ENCODE peak calls at places on chromosomes 3 and 15, in six cellular contexts. O is sigmoid colon, F is IMR-90, N is mammary epithelial cell, C is HL-60, W is cardiac muscle cell. Q is an unnamed sample. For H3K27me3, the result is how much of the 10 kb centered on the place peaks cover.

GRCh38 chr3:112503304-112503972 is 4.2 kb upstream of the BTLA start:
- DNase-seq in O (no peak), F (no peak), N (no peak), C (no peak), W (no peak), Q (no peak)

GRCh38 chr3:192122832-192123594 is 604.3 kb downstream of the FGF12 start:
- DNase-seq in O (no peak), F (no peak), N (no peak), C (no peak), W (no peak), Q (no peak)

GRCh38 chr3:148211725-148212124 is 486.0 kb upstream of the AGTR1 start:
- DNase-seq in O (no peak), F (peak), N (peak), C (no peak), W (peak), Q (peak)

GRCh38 chr15:75801859-75802593 is 41.2 kb upstream of the UBE2Q2 start:
- DNase-seq in O (peak), F (peak), N (peak), C (peak), W (peak), Q (no peak)

GRCh38 chr3:33144433-33144832 is 30.6 kb downstream of the CRTAP start:
- DNase-seq in O (no peak), F (no peak), N (no peak), C (no peak), W (no peak), Q (no peak)

GRCh38 chr15:91706366-91707032 is 147.0 kb upstream of the SLCO3A1 start:
- DNase-seq in O (peak), F (peak), N (peak), C (peak), W (peak), Q (peak)

GRCh38 chr3:190012314-190012782 is 108.3 kb downstream of the P3H2 start:
- DNase-seq in O (no peak), F (peak), N (peak), C (no peak), W (peak), Q (peak)

GRCh38 chr15:62711691-62712454 is 330.7 kb upstream of the TPM1 start:
- DNase-seq in O (no peak), F (peak), N (peak), C (no peak), W (no peak), Q (no peak)

GRCh38 chr15:39589193-39589814 is 8.4 kb downstream of the THBS1 start:
- DNase-seq in O (no peak), F (no peak), N (peak), C (no peak), W (peak), Q (no peak)

GRCh38 chr15:51270706-51271105 is 67.7 kb downstream of the CYP19A1 start:
- DNase-seq in O (no peak), F (no peak), N (no peak), C (no peak), W (no peak), Q (no peak)

DNA sequence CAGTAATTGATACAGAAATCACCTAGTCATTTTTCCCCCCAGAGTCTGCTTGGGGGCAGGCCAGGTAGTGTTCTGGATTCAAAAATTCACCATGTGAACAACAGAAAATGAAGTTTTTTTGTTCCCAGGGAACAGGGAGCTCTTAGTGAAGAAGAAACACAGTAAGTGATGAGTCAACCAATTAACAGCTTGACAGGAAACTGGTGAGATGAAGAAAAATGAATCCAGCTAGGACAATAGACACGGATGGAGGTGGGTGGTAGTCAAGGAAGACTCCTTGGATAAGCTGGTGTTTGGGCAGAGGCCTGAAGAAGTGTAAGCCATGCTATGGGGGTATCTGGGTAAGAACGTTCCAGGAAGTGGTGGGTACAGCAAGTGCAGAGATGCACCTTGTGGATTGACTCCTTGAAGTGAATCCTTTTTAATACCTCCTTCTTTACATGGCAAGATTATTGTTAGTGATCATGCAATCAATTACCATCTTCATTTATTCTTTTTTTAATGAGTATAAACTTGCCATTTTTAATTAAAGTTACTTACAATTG is 339.9 kb upstream of the RGMA start:
- DNase-seq in O (no peak), F (no peak), N (no peak), C (no peak), W (no peak), Q (no peak)
- H3K4me3 ChIP-seq in O (no peak), F (no peak), N (no peak), C (no peak), W (no peak), Q (no peak)

DNA sequence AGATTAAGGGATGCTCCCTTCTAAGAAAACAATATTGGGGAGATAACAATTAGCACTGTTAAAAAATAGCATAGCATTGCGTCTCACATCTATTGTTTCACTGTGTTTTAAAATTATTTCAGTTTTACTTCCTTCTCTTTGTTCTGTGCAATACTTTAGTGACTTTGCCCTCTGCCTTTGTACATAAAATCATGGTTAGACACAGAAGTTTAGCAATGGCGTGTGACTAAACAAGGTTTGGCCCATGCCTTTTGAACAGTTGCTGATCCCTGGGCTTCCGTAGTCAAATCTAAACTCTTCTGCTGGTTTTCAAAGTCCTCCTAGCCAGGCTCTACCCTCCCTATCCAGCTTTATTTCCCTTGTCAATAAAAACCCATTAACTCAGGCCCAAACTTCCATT is 123.6 kb upstream of the SLC24A5 start:
- DNase-seq in O (no peak), F (no peak), N (no peak), C (no peak), W (no peak), Q (no peak)
- TF ChIP-seq CTCF in O (no peak), F (no peak), N (no peak), C (no peak), W (no peak), Q (no peak)

GRCh38 chr15:28103831-28104230 is 4.7 kb upstream of the OCA2 start:
- DNase-seq in O (peak), F (no peak), N (no peak), C (no peak), W (no peak), Q (no peak)

GRCh38 chr15:28101201-28101600 is 2.1 kb upstream of the OCA2 start:
- DNase-seq in O (peak), F (no peak), N (no peak), C (no peak), W (no peak), Q (no peak)

GRCh38 chr15:28103402-28103801 is 4.3 kb upstream of the OCA2 start:
- DNase-seq in O (peak), F (no peak), N (no peak), C (no peak), W (no peak), Q (no peak)

GRCh38 chr15:28100516-28101195 is 1.5 kb upstream of the OCA2 start:
- DNase-seq in O (peak), F (no peak), N (no peak), C (no peak), W (no peak), Q (no peak)

GRCh38 chr15:28101983-28102441 is 2.9 kb upstream of the OCA2 start:
- DNase-seq in O (peak), F (no peak), N (no peak), C (no peak), W (no peak), Q (no peak)
- H3K27me3 ChIP-seq in O (half or more), F (under half), N (under half), C (under half), W (half or more), Q (half or more)

GRCh38 chr3:187069857-187070516 is 69.3 kb downstream of the RPL39L start:
- DNase-seq in O (no peak), F (peak), N (no peak), C (no peak), W (no peak), Q (no peak)

GRCh38 chr3:187076297-187076696 is 63.0 kb downstream of the RPL39L start:
- DNase-seq in O (no peak), F (no peak), N (no peak), C (no peak), W (no peak), Q (no peak)

GRCh38 chr3:187072102-187072501 is 67.2 kb downstream of the RPL39L start:
- DNase-seq in O (no peak), F (no peak), N (no peak), C (no peak), W (no peak), Q (no peak)

GRCh38 chr3:187077085-187077484 is 62.2 kb downstream of the RPL39L start:
- DNase-seq in O (no peak), F (no peak), N (no peak), C (no peak), W (no peak), Q (no peak)

GRCh38 chr3:187072582-187072981 is 66.7 kb downstream of the RPL39L start:
- DNase-seq in O (no peak), F (no peak), N (no peak), C (no peak), W (no peak), Q (no peak)
- H3K4me3 ChIP-seq in O (no peak), F (no peak), N (no peak), C (no peak), W (no peak), Q (no peak)

DNA sequence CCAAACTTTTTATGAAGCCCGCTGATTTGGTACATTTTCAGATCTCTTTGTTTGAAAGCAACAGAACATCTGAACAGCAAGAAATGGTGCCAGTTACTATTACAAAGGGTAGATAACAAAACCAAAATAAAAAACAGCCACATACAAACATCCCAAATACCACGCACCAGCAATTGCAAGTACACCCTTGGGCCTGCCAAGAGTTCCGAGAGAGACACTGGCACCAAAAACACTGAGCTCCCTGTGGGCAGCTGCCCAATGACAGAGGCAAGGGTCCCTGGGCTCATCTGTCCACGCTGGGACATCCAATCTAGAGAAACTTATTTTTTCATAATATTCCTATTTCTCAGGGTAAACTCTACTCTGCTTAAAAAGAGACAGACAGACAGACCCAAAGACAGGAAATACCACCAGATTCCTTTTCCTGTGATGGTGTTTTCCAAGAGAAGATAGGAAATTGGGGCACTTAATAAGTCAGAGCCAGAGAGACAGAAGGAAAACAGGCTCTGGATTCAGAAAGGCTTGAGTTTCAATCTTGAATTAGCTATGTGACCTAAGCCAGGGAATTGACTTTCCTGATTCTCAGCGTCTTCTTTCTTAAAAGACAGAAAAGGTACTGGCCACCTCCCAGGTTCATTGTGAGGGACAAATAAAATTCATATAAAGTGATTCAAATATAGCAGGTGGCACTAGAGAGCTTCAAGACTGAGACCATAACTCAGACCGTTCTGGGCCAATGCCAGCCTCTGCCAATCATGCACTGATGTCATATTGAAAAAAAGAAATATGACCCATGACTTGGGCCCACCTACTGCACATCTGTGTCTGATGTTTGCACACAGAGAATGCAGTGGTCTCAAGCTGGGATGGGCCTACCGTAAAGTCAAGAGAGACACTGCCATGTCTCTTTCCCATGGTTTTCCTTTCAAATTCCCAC is 61.3 kb downstream of the FOXP1 start:
- DNase-seq in O (no peak), F (no peak), N (no peak), C (no peak), W (peak), Q (no peak)
- TF ChIP-seq CTCF in O (no peak), F (no peak), N (no peak), C (no peak), W (no peak), Q (no peak)

GRCh38 chr15:79432345-79433311 is 492 bp downstream of the MINAR1 start:
- DNase-seq in O (no peak), F (no peak), N (peak), C (no peak), W (peak), Q (no peak)
- H3K27me3 ChIP-seq in O (half or more), F (under half), N (under half), C (under half), W (half or more), Q (under half)

DNA sequence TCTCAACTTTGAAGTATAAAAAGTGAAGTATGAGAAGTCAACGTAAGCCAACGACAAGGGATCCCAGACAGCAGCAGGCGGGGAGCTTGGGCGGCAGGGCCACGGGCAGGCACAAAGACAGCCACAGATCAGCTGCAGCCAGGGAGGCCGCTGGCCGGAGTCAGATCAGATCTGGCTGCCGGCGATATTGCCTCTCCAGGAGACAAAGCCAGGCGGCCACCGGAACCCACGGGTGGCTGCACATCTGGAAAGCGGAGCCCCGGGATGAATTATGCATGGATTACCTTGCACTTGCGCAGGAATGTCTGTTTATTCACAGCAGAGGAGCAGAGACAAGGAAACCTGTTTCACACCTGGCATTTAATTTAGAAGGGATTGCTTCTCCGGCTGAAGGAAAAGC is 428.0 kb upstream of the MCTP2 start:
- DNase-seq in O (no peak), F (no peak), N (no peak), C (no peak), W (no peak), Q (no peak)
- H3K4me3 ChIP-seq in O (no peak), F (no peak), N (no peak), C (no peak), W (no peak), Q (no peak)

DNA sequence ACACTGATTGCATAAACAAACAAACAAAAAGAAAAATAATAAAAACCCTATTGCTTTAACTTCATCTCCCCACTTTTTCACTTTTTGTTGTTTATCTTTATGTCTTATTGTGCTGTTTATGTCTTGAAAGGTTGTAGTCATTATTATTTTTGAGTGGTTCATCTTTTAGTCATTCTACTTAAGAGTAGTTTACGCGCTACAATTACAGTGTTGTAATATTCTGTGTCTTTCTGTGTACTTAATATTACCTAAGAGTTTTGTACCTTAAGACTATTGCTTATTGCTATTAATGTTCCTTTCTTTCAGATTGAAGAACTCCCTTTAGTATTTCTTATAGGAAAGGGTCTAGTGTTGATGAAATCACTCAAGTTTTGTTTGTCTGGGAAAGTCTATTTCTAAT is 28.1 kb downstream of the TM4SF18 start:
- DNase-seq in O (no peak), F (no peak), N (no peak), C (no peak), W (no peak), Q (no peak)
- TF ChIP-seq CTCF in O (no peak), F (no peak), N (no peak), C (no peak), W (no peak), Q (no peak)

DNA sequence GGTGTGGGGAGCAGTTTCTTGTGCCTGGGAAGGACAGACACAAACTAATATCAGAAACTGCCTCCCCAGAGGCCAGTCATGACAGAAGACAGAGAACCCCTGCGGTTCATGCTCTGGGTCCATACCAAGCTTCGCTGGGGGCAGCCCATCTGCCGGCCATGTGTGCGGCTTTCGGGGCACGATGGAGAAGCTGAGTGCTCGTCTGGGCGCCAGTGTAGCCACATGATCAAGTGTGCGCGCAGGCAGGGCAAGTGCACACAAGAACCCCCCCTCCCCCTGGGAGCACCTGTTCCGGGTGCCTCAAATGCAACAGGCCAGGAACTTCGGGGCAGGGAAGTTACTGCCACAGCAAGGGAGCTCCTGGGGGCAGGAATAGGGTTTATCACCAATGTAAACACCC is 1.8 kb downstream of the ADAMTS17 start:
- DNase-seq in O (no peak), F (no peak), N (no peak), C (no peak), W (no peak), Q (no peak)
- H3K27me3 ChIP-seq in O (under half), F (under half), N (under half), C (under half), W (half or more), Q (under half)

DNA sequence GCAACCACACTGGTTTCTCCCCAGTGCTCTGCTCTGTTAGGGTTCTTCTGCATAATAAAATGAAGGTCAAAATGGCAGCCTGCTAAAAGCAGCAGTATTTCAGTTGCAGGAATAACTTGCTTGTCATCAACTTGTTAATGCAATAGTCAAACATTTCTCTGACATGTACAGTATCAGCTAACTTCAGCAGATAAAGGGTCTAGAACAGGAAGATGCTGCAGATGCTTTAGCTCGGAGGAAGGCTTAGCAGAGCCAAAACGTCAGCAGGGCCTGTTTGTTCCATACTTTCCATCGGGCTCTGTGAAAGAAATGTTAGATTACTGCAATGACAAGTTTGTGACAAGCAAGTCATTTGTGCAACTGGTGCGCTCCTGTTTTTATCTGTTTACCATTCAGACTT is 291.9 kb downstream of the TIGIT start:
- DNase-seq in O (no peak), F (no peak), N (no peak), C (no peak), W (no peak), Q (no peak)
- H3K4me3 ChIP-seq in O (no peak), F (no peak), N (no peak), C (no peak), W (no peak), Q (no peak)